ENCODE peak calls at places on chromosomes 7 and 10, in seven cellular contexts. One of them, this sample, is unnamed.

GRCh38 chr10:6140965-6141295 is 52.1 kb downstream of the RBM17 start:
- DNase-seq in activated T-helper 1 cell treated with anti-CD3 and anti-CD28 coated beads, Interleukin-12 subunit alpha, Interleukin-12 subunit beta, Interleukin-2, Interleukin-4 antibody, amounts not matched to agents 30 ng/mL and 10 ng/mL and 1 ng/mL, durations not matched to agents 14 hours and 24 hours and 36 hours: no peak
- DNase-seq in astrocyte of the hippocampus: no peak
- DNase-seq in Panc1: no peak
- DNase-seq in H54: no peak
- DNase-seq in vagina: no peak
- DNase-seq in NB4: no peak
- DNase-seq in this sample: no peak

GRCh38 chr10:28991738-28992270 is 297.1 kb upstream of the LYZL1 start:
- DNase-seq in astrocyte of the hippocampus: peak
- DNase-seq in activated T-helper 1 cell treated with anti-CD3 and anti-CD28 coated beads, Interleukin-12 subunit alpha, Interleukin-12 subunit beta, Interleukin-2, Interleukin-4 antibody, amounts not matched to agents 30 ng/mL and 10 ng/mL and 1 ng/mL, durations not matched to agents 14 hours and 24 hours and 36 hours: no peak
- DNase-seq in vagina: no peak
- DNase-seq in H54: peak
- DNase-seq in NB4: peak
- DNase-seq in Panc1: no peak
- DNase-seq in this sample: no peak

GRCh38 chr10:97138174-97138573 is 47.6 kb downstream of the SLIT1 start:
- DNase-seq in Panc1: no peak
- DNase-seq in activated T-helper 1 cell treated with anti-CD3 and anti-CD28 coated beads, Interleukin-12 subunit alpha, Interleukin-12 subunit beta, Interleukin-2, Interleukin-4 antibody, amounts not matched to agents 30 ng/mL and 10 ng/mL and 1 ng/mL, durations not matched to agents 14 hours and 24 hours and 36 hours: no peak
- DNase-seq in vagina: no peak
- DNase-seq in astrocyte of the hippocampus: no peak
- DNase-seq in NB4: no peak
- DNase-seq in H54: no peak
- DNase-seq in this sample: no peak

GRCh38 chr10:102642553-102643345 is 1.5 kb upstream of the TRIM8 start:
- DNase-seq in vagina: no peak
- DNase-seq in activated T-helper 1 cell treated with anti-CD3 and anti-CD28 coated beads, Interleukin-12 subunit alpha, Interleukin-12 subunit beta, Interleukin-2, Interleukin-4 antibody, amounts not matched to agents 30 ng/mL and 10 ng/mL and 1 ng/mL, durations not matched to agents 14 hours and 24 hours and 36 hours: no peak
- DNase-seq in H54: no peak
- DNase-seq in astrocyte of the hippocampus: no peak
- DNase-seq in NB4: peak
- DNase-seq in Panc1: no peak
- DNase-seq in this sample: no peak

GRCh38 chr7:11212080-11212711 is 238.5 kb downstream of the PHF14 start:
- DNase-seq in H54: peak
- DNase-seq in vagina: no peak
- DNase-seq in Panc1: peak
- DNase-seq in NB4: peak
- DNase-seq in activated T-helper 1 cell treated with anti-CD3 and anti-CD28 coated beads, Interleukin-12 subunit alpha, Interleukin-12 subunit beta, Interleukin-2, Interleukin-4 antibody, amounts not matched to agents 30 ng/mL and 10 ng/mL and 1 ng/mL, durations not matched to agents 14 hours and 24 hours and 36 hours: peak
- DNase-seq in astrocyte of the hippocampus: peak
- DNase-seq in this sample: no peak

GRCh38 chr7:46616636-46617035 is 695.6 kb upstream of the IGFBP3 start:
- DNase-seq in astrocyte of the hippocampus: peak
- DNase-seq in H54: no peak
- DNase-seq in vagina: no peak
- DNase-seq in activated T-helper 1 cell treated with anti-CD3 and anti-CD28 coated beads, Interleukin-12 subunit alpha, Interleukin-12 subunit beta, Interleukin-2, Interleukin-4 antibody, amounts not matched to agents 30 ng/mL and 10 ng/mL and 1 ng/mL, durations not matched to agents 14 hours and 24 hours and 36 hours: no peak
- DNase-seq in NB4: no peak
- DNase-seq in Panc1: no peak
- DNase-seq in this sample: no peak

GRCh38 chr10:28444031-28444430 is 88.9 kb upstream of the WAC start:
- DNase-seq in astrocyte of the hippocampus: no peak
- DNase-seq in vagina: no peak
- DNase-seq in NB4: no peak
- DNase-seq in Panc1: no peak
- DNase-seq in H54: no peak
- DNase-seq in activated T-helper 1 cell treated with anti-CD3 and anti-CD28 coated beads, Interleukin-12 subunit alpha, Interleukin-12 subunit beta, Interleukin-2, Interleukin-4 antibody, amounts not matched to agents 30 ng/mL and 10 ng/mL and 1 ng/mL, durations not matched to agents 14 hours and 24 hours and 36 hours: no peak
- DNase-seq in this sample: no peak

GRCh38 chr7:26857534-26858228 is 6.7 kb downstream of the SKAP2 start:
- DNase-seq in activated T-helper 1 cell treated with anti-CD3 and anti-CD28 coated beads, Interleukin-12 subunit alpha, Interleukin-12 subunit beta, Interleukin-2, Interleukin-4 antibody, amounts not matched to agents 30 ng/mL and 10 ng/mL and 1 ng/mL, durations not matched to agents 14 hours and 24 hours and 36 hours: no peak
- DNase-seq in vagina: no peak
- DNase-seq in Panc1: no peak
- DNase-seq in H54: peak
- DNase-seq in astrocyte of the hippocampus: peak
- DNase-seq in NB4: peak
- DNase-seq in this sample: no peak

GRCh38 chr10:117139581-117140524 is 1.8 kb upstream of the VAX1 start:
- DNase-seq in H54: no peak
- DNase-seq in NB4: no peak
- DNase-seq in astrocyte of the hippocampus: no peak
- DNase-seq in activated T-helper 1 cell treated with anti-CD3 and anti-CD28 coated beads, Interleukin-12 subunit alpha, Interleukin-12 subunit beta, Interleukin-2, Interleukin-4 antibody, amounts not matched to agents 30 ng/mL and 10 ng/mL and 1 ng/mL, durations not matched to agents 14 hours and 24 hours and 36 hours: no peak
- DNase-seq in vagina: peak
- DNase-seq in Panc1: no peak
- DNase-seq in this sample: no peak

This sample was measured in breast epithelium.